ENCODE peak calls at places on chromosomes 3 and 15, in six cellular contexts. K, F, R, Y, H and A are unnamed samples.

GRCh38 chr15:70262171-70262570 is 164.5 kb upstream of the TLE3 start:
- DNase-seq in H (no peak), R (no peak), K (no peak), Y (no peak), F (no peak), A (no peak)

GRCh38 chr3:10666621-10667020 is 149.4 kb upstream of the SLC6A11 start:
- DNase-seq in F (no peak), K (no peak), H (no peak), Y (no peak), R (no peak), A (peak; percentile 24)

GRCh38 chr15:54604963-54605362 is 591.8 kb downstream of the RSL24D1 start:
- DNase-seq in H (no peak), R (no peak), K (no peak), F (no peak), Y (peak; percentile 16), A (no peak)

GRCh38 chr3:78641703-78642102 is 1126.1 kb downstream of the ROBO1 start:
- DNase-seq in Y (no peak), R (no peak), K (no peak), F (no peak), H (no peak), A (no peak)

GRCh38 chr3:19070325-19070724 is 78.0 kb upstream of the KCNH8 start:
- DNase-seq in Y (no peak), H (no peak), F (no peak), K (no peak), R (no peak), A (no peak)

GRCh38 chr3:54188176-54188791 is 65.9 kb downstream of the CACNA2D3 start:
- DNase-seq in F (peak; percentile 38), R (peak; percentile 65), Y (peak; percentile 90), K (no peak), H (peak; percentile 7), A (no peak)

GRCh38 chr3:157160652-157161480 is 919 bp upstream of the CCNL1 start:
- DNase-seq in F (peak; percentile 93), R (peak; percentile 95), H (peak; percentile 53), Y (peak; percentile 64), K (peak; percentile 95), A (no peak)

GRCh38 chr3:77348244-77348855 is 308.5 kb downstream of the ROBO2 start:
- DNase-seq in F (no peak), Y (peak; percentile 65), R (peak; percentile 9), K (no peak), H (no peak), A (peak; percentile 22)

GRCh38 chr15:66955871-66956585 is 109.4 kb upstream of the SMAD3 start:
- DNase-seq in K (no peak), H (peak; percentile 56), F (no peak), R (no peak), Y (no peak), A (no peak)

GRCh38 chr15:70400766-70401541 is 303.2 kb upstream of the TLE3 start:
- DNase-seq in K (no peak), F (peak; percentile 34), R (no peak), Y (no peak), H (no peak), A (no peak)

GRCh38 chr15:27714675-27715074 is 384.4 kb downstream of the OCA2 start:
- DNase-seq in K (no peak), Y (no peak), F (no peak), H (no peak), R (no peak), A (no peak)

GRCh38 chr3:66425566-66425965 is 75.3 kb downstream of the LRIG1 start:
- DNase-seq in K (no peak), F (no peak), R (no peak), H (no peak), Y (no peak), A (no peak)

GRCh38 chr3:135800071-135800549 is 165.4 kb upstream of the PPP2R3A start:
- DNase-seq in R (no peak), K (no peak), Y (no peak), F (no peak), H (no peak), A (no peak)

GRCh38 chr3:78610462-78611125 is 1157.2 kb downstream of the ROBO1 start:
- DNase-seq in K (no peak), F (no peak), R (no peak), H (no peak), Y (no peak), A (no peak)

GRCh38 chr15:77104155-77104554 is 33.2 kb upstream of the TSPAN3 start:
- DNase-seq in K (no peak), F (no peak), R (peak; percentile 25), H (no peak), Y (no peak), A (no peak)

GRCh38 chr3:17629400-17629799 is 113.0 kb downstream of the TBC1D5 start:
- DNase-seq in R (no peak), K (no peak), F (no peak), Y (no peak), H (no peak), A (no peak)

GRCh38 chr3:27451261-27451660 is 32.9 kb downstream of the SLC4A7 start:
- DNase-seq in H (no peak), Y (no peak), F (no peak), K (no peak), R (no peak), A (no peak)

GRCh38 chr3:176867681-176868663 is 329.3 kb downstream of the TBL1XR1 start:
- DNase-seq in K (no peak), Y (no peak), R (peak; percentile 76), F (no peak), H (no peak), A (no peak)

GRCh38 chr15:91263632-91264477 is 163.8 kb downstream of the SV2B start:
- DNase-seq in F (peak; percentile 86), Y (no peak), R (peak; percentile 55), K (peak; percentile 90), H (no peak), A (no peak)

GRCh38 chr15:35958021-35958420 is 412.1 kb upstream of the DPH6 start:
- DNase-seq in H (no peak), K (no peak), F (no peak), Y (no peak), R (peak; percentile 2), A (no peak)

GRCh38 chr3:126914226-126914625 is 68.7 kb upstream of the PLXNA1 start:
- DNase-seq in K (no peak), H (no peak), R (no peak), F (no peak), Y (no peak), A (no peak)

GRCh38 chr3:59873576-59874230 is 823.9 kb upstream of the CFAP20DC start:
- DNase-seq in Y (no peak), R (no peak), F (no peak), H (no peak), K (no peak), A (no peak)

GRCh38 chr3:9501226-9501625 is 52.4 kb downstream of the LHFPL4 start:
- DNase-seq in K (no peak), H (no peak), F (no peak), Y (no peak), R (no peak), A (no peak)

GRCh38 chr3:2098398-2099027 is at the start of gene CNTN4:
- DNase-seq in K (no peak), Y (peak; percentile 97), R (peak; percentile 77), F (peak; percentile 46), H (no peak), A (peak; percentile 69)

GRCh38 chr3:196144383-196145105 is 62.7 kb upstream of the TFRC start:
- DNase-seq in R (no peak), K (no peak), Y (no peak), H (no peak), F (no peak), A (no peak)

GRCh38 chr3:10999516-10999915 is 7.0 kb downstream of the SLC6A1 start:
- DNase-seq in K (no peak), Y (no peak), F (no peak), R (no peak), H (no peak), A (no peak)

GRCh38 chr3:51982352-51982837 is 940 bp upstream of the ACY1 start:
- DNase-seq in R (peak; percentile 65), K (no peak), H (peak; percentile 57), F (no peak), Y (peak; percentile 68), A (peak; percentile 50)

DNA sequence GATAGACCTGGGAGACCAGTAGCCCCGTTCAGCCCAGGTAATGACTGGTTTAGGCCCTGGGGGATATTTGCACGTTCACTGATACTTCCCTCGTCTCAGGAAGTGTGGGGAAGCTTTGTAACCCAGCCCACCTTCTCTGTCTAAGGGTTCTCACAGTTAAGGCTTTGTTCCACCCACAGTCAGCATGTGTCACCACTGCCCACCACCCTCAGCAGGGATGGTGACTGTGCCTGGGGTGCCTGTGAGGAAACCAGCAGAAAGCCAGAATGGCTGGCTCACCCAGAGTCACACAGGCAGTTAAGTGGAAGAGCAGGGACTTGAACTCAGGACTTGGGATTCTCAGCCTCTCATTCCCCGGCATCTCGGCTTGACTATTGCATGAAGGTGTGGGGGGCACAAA is 5.2 kb downstream of the KBTBD13 start:
- DNase-seq in F (no peak), Y (no peak), K (no peak), H (no peak), R (no peak), A (no peak)
- H3K27ac ChIP-seq in F (no peak overlapping the region), Y (no peak overlapping the region), K (no peak overlapping the region), H (no peak overlapping the region), R (no peak overlapping the region), A (peak overlapping the region; percentile 63)

DNA sequence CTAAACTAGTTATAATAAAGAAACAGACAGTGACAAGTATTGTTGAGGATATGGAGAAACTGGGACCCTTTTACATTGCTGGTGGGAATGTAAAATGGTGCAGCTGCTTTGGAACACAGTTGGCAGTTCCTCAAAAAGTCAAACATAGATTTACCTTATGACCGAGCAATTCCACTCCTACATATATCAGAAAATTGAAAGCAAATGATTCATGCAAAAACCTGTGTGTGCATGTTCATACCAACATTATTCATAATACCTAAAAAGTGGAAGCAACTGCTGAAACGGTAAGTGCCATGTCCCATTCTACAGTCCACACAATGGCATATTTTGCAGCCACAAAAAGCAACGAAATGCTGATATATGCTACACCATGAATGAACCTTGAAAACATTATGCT is 12.2 kb upstream of the SEC61A1 start:
- DNase-seq in R (no peak), F (no peak), H (no peak), K (no peak), Y (no peak), A (no peak)
- H3K4me1 ChIP-seq in R (peaks cover 12% of the 10 kb centered on the region), F (no peaks in the 10 kb centered on the region), H (no peaks in the 10 kb centered on the region), K (no peaks in the 10 kb centered on the region), Y (no peaks in the 10 kb centered on the region), A (no peaks in the 10 kb centered on the region)

GRCh38 chr15:82970696-82971095 is 15.3 kb upstream of the RAMAC start:
- DNase-seq in K (no peak), Y (no peak), F (no peak), R (peak; percentile 65), H (no peak), A (no peak)

GRCh38 chr15:82971223-82971984 is 14.6 kb upstream of the RAMAC start:
- DNase-seq in R (no peak), F (no peak), K (no peak), H (no peak), Y (no peak), A (no peak)

GRCh38 chr15:82968066-82968465 is 15.5 kb upstream of the HOMER2 start:
- DNase-seq in H (no peak), R (no peak), K (no peak), Y (no peak), F (no peak), A (no peak)

GRCh38 chr15:82969353-82969752 is 16.7 kb upstream of the RAMAC start:
- DNase-seq in F (no peak), K (no peak), H (no peak), Y (no peak), R (no peak), A (no peak)

GRCh38 chr15:82970078-82970686 is 15.8 kb upstream of the RAMAC start:
- DNase-seq in F (no peak), H (no peak), Y (no peak), R (no peak), K (no peak), A (no peak)
- H3K27ac ChIP-seq in F (no peak overlapping the region), H (no peak overlapping the region), Y (no peak overlapping the region), R (peak overlapping the region; percentile 49), K (no peak overlapping the region), A (no peak overlapping the region)

GRCh38 chr3:172134352-172134751 is 95.0 kb downstream of the FNDC3B start:
- DNase-seq in Y (no peak), K (no peak), R (no peak), H (no peak), F (no peak), A (no peak)
- H3K4me1 ChIP-seq in Y (peaks cover 26% of the 10 kb centered on the region), K (peaks cover 71% of the 10 kb centered on the region), R (peaks cover 69% of the 10 kb centered on the region), H (peaks cover 51% of the 10 kb centered on the region), F (peaks cover 3% of the 10 kb centered on the region), A (peaks cover 94% of the 10 kb centered on the region)